ENCODE peak calls at places on chromosomes 4 and X, in seven cellular contexts. H, V, X, L, U, Q and R are unnamed samples.
A peak's percentile ranks its signal among the peaks of the same experiment; 100 is the strongest.

GRCh38 chrX:136147966-136148365 is 633 bp downstream of the FHL1 start:
- DNase-seq in H (no peak), V (no peak), X (no peak), L (no peak), U (no peak), Q (no peak), R (no peak)

GRCh38 chr4:15182600-15183222 is 180.4 kb downstream of the CPEB2 start:
- DNase-seq in H (peak; percentile 30), V (no peak), X (peak; percentile 19), L (no peak), U (no peak), Q (no peak), R (no peak)

GRCh38 chr4:89482248-89482647 is 174.6 kb upstream of the GPRIN3 start:
- DNase-seq in H (peak; percentile 41), V (no peak), X (peak; percentile 13), L (no peak), U (no peak), Q (peak; percentile 33), R (no peak)

GRCh38 chr4:167020410-167020809 is 213.9 kb downstream of the SPOCK3 start:
- DNase-seq in H (no peak), V (no peak), X (no peak), L (no peak), U (no peak), Q (peak; percentile 33), R (no peak)

GRCh38 chrX:57417827-57418226 is 131.3 kb downstream of the FAAH2 start:
- DNase-seq in H (no peak), V (no peak), X (no peak), L (no peak), U (no peak), Q (no peak), R (no peak)

GRCh38 chrX:111264397-111264796 is 5.9 kb downstream of the CAPN6 start:
- DNase-seq in H (no peak), V (no peak), X (no peak), L (no peak), U (no peak), Q (no peak), R (no peak)

GRCh38 chr4:36206586-36206985 is 37.7 kb downstream of the ARAP2 start:
- DNase-seq in H (no peak), V (no peak), X (no peak), L (no peak), U (no peak), Q (no peak), R (no peak)

GRCh38 chrX:16320765-16321355 is 153.6 kb downstream of the MAGEB17 start:
- DNase-seq in H (peak; percentile 1), V (no peak), X (no peak), L (no peak), U (no peak), Q (no peak), R (no peak)

GRCh38 chr4:7767526-7767925 is 172.1 kb downstream of the AFAP1 start:
- DNase-seq in H (no peak), V (no peak), X (no peak), L (no peak), U (no peak), Q (no peak), R (no peak)

GRCh38 chrX:73577368-73577767 is 14.4 kb downstream of the CHIC1 start:
- DNase-seq in H (peak; percentile 50), V (no peak), X (no peak), L (no peak), U (peak; percentile 22), Q (no peak), R (no peak)

GRCh38 chr4:110119880-110120279 is 78.5 kb downstream of the ELOVL6 start:
- DNase-seq in H (peak; percentile 11), V (no peak), X (no peak), L (no peak), U (no peak), Q (no peak), R (no peak)

GRCh38 chr4:138576684-138577083 is 334.5 kb upstream of the SLC7A11 start:
- DNase-seq in H (peak; percentile 22), V (no peak), X (no peak), L (no peak), U (no peak), Q (peak; percentile 73), R (no peak)

GRCh38 chr4:86055898-86056297 is 304.0 kb downstream of the MAPK10 start:
- DNase-seq in H (peak; percentile 5), V (no peak), X (no peak), L (no peak), U (no peak), Q (peak; percentile 67), R (no peak)